ENCODE peak calls at places on chromosomes 7 and 10, in nine cellular contexts. X is T-helper 9 cell; T is RPMI7951; Z is caudate nucleus; N is Right ventricle myocardium superior; E is activated CD8-positive, alpha-beta T cell treated with anti-CD3 and anti-CD28 coated beads, Interleukin-2, amount 10 ng/mL, durations not matched to agents 7 days and 5 days; R is activated effector memory CD4-positive, alpha-beta T cell treated with Interleukin-2 at 50 U/mL for 16 hours; M is left ventricle myocardium superior; S is fibroblast of the aortic adventitia. V is an unnamed sample.

GRCh38 chr7:25429731-25430130 is 201.4 kb upstream of the NPVF start:
- DNase-seq in X (no peak), R (no peak), M (no peak), T (peak), Z (no peak), E (no peak), S (no peak), N (no peak), V (no peak)

GRCh38 chr7:304574-305409 is 14.8 kb downstream of the FOXL3 start:
- DNase-seq in T (no peak), S (no peak), N (no peak), R (no peak), M (no peak), Z (no peak), E (no peak), X (no peak), V (no peak)

GRCh38 chr7:1591876-1592275 is 22.0 kb upstream of the PSMG3 start:
- DNase-seq in E (no peak), S (no peak), T (peak), X (no peak), R (no peak), N (peak), M (no peak), Z (no peak), V (no peak)

GRCh38 chr7:142868188-142868811 is 13.4 kb downstream of the EPHB6 start:
- DNase-seq in Z (no peak), X (no peak), N (no peak), M (no peak), R (no peak), T (no peak), S (no peak), E (peak), V (no peak)

GRCh38 chr7:5230272-5231067 is 40.4 kb downstream of the WIPI2 start:
- DNase-seq in X (no peak), Z (no peak), N (peak), E (no peak), M (peak), R (no peak), S (no peak), T (no peak), V (no peak)

GRCh38 chr10:6212266-6212640 is 9.5 kb downstream of the PFKFB3 start:
- DNase-seq in X (no peak), M (peak), S (no peak), N (no peak), Z (no peak), E (no peak), T (no peak), R (no peak), V (no peak)

GRCh38 chr7:151243411-151244155 is 4.9 kb downstream of the SMARCD3 start:
- DNase-seq in S (no peak), T (no peak), R (no peak), Z (no peak), X (peak), N (no peak), E (peak), M (peak), V (no peak)

GRCh38 chr7:120799813-120800483 is 58.0 kb downstream of the TSPAN12 start:
- DNase-seq in Z (no peak), N (no peak), R (no peak), E (no peak), X (no peak), T (no peak), M (no peak), S (no peak), V (no peak)

GRCh38 chr10:89502556-89502955 is 32.8 kb downstream of the SLC16A12 start:
- DNase-seq in M (no peak), T (peak), R (no peak), E (no peak), S (peak), N (no peak), X (no peak), Z (no peak), V (no peak)

GRCh38 chr7:40715053-40715430 is 580.2 kb downstream of the SUGCT start:
- DNase-seq in R (no peak), X (no peak), Z (no peak), E (no peak), T (no peak), M (no peak), N (no peak), S (peak), V (no peak)

GRCh38 chr7:6399351-6399750 is 48.4 kb downstream of the DAGLB start:
- DNase-seq in S (no peak), N (no peak), M (no peak), X (no peak), E (no peak), Z (no peak), R (no peak), T (no peak), V (no peak)

GRCh38 chr7:102409340-102409739 is 13.2 kb downstream of the PRKRIP1 start:
- DNase-seq in S (no peak), Z (no peak), M (no peak), X (no peak), T (no peak), E (no peak), R (no peak), N (no peak), V (no peak)

GRCh38 chr10:79380125-79380917 is 33.1 kb downstream of the PPIF start:
- DNase-seq in E (no peak), N (no peak), X (no peak), R (no peak), M (no peak), S (peak), T (no peak), Z (no peak), V (no peak)

GRCh38 chr7:117010375-117011133 is 57.3 kb downstream of the ST7 start:
- DNase-seq in X (no peak), Z (no peak), S (peak), E (no peak), R (no peak), N (no peak), M (no peak), T (no peak), V (no peak)

GRCh38 chr10:94450782-94451181 is 48.4 kb downstream of the TBC1D12 start:
- DNase-seq in R (no peak), E (no peak), X (no peak), Z (no peak), S (no peak), T (no peak), N (no peak), M (no peak), V (no peak)

GRCh38 chr7:608954-609711 is 89.5 kb upstream of the PDGFA start:
- DNase-seq in M (no peak), R (no peak), X (no peak), T (no peak), N (no peak), E (peak), S (no peak), Z (no peak), V (no peak)

GRCh38 chr10:58239561-58240169 is 28.0 kb downstream of the IPMK start:
- DNase-seq in R (no peak), T (peak), E (no peak), M (no peak), S (no peak), N (no peak), X (no peak), Z (no peak), V (no peak)

GRCh38 chr10:70122742-70123141 is 9.9 kb downstream of the AIFM2 start:
- DNase-seq in E (no peak), S (no peak), R (no peak), N (no peak), T (no peak), X (no peak), Z (no peak), M (no peak), V (no peak)

GRCh38 chr7:114627231-114627630 is 212.6 kb downstream of the FOXP2 start:
- DNase-seq in R (no peak), E (no peak), X (no peak), T (no peak), S (no peak), N (no peak), Z (no peak), M (no peak), V (no peak)

GRCh38 chr10:63501954-63502353 is 19.2 kb upstream of the REEP3 start:
- DNase-seq in M (no peak), N (no peak), T (no peak), S (no peak), R (no peak), E (no peak), Z (no peak), X (no peak), V (no peak)

GRCh38 chr10:133399123-133399601 is 5.2 kb downstream of the MTG1 start:
- DNase-seq in R (no peak), Z (no peak), E (no peak), N (no peak), X (no peak), M (no peak), S (no peak), T (no peak), V (no peak)

GRCh38 chr10:48939790-48940325 is at the start of gene LRRC18:
- DNase-seq in R (no peak), E (no peak), S (no peak), M (no peak), Z (no peak), N (no peak), X (no peak), T (no peak), V (no peak)

GRCh38 chr10:87844837-87845623 is 18.3 kb downstream of the KLLN start:
- DNase-seq in N (no peak), X (no peak), M (no peak), R (no peak), S (peak), E (no peak), T (no peak), Z (no peak), V (no peak)

GRCh38 chr10:110335314-110336064 is 30.8 kb upstream of the SMNDC1 start:
- DNase-seq in M (no peak), S (no peak), N (no peak), X (no peak), T (no peak), R (no peak), Z (no peak), E (peak), V (no peak)

GRCh38 chr10:31242902-31243301 is 76.1 kb upstream of the ZEB1 start:
- DNase-seq in T (peak), R (no peak), M (no peak), N (no peak), Z (no peak), S (peak), X (no peak), E (peak), V (no peak)

GRCh38 chr10:64733980-64734379 is 1212.8 kb downstream of the REEP3 start:
- DNase-seq in S (no peak), E (no peak), M (no peak), X (no peak), T (no peak), N (no peak), R (no peak), Z (no peak), V (no peak)